ENCODE peak calls at places on chromosomes 2 and 18, in six cellular contexts. A is cardiac fibroblast, P is heart left ventricle, C is psoas muscle, M is progenitor cell of endocrine pancreas, D is neural crest cell. I is an unnamed sample.

GRCh38 chr2:222733470-222733845 is 62.0 kb downstream of the MOGAT1 start:
- DNase-seq in A (no peak), P (no peak), C (no peak), M (no peak), D (no peak), I (no peak)

GRCh38 chr2:163207706-163208370 is 369.3 kb upstream of the KCNH7 start:
- DNase-seq in A (no peak), P (no peak), C (no peak), M (no peak), D (no peak), I (no peak)

GRCh38 chr18:10169064-10169562 is 255.3 kb downstream of the VAPA start:
- DNase-seq in A (peak; percentile 67), P (no peak), C (no peak), M (no peak), D (no peak), I (no peak)

GRCh38 chr2:131753640-131754561 is 226.2 kb downstream of the CCDC74A start:
- DNase-seq in A (no peak), P (no peak), C (no peak), M (no peak), D (no peak), I (no peak)

GRCh38 chr18:67600181-67600631 is 83.7 kb upstream of the DSEL start:
- DNase-seq in A (peak; percentile 48), P (no peak), C (no peak), M (no peak), D (no peak), I (peak; percentile 30)

GRCh38 chr2:229408356-229408755 is 137.3 kb upstream of the PID1 start:
- DNase-seq in A (peak; percentile 95), P (no peak), C (peak; percentile 39), M (no peak), D (no peak), I (peak; percentile 96)

GRCh38 chr2:217622205-217622621 is 380.6 kb downstream of the TNS1 start:
- DNase-seq in A (peak; percentile 4), P (peak; percentile 45), C (no peak), M (no peak), D (no peak), I (peak; percentile 40)

GRCh38 chr18:33817096-33817495 is 239.1 kb downstream of the ASXL3 start:
- DNase-seq in A (no peak), P (no peak), C (no peak), M (no peak), D (no peak), I (no peak)

GRCh38 chr2:175036582-175037018 is 31.4 kb upstream of the CHN1 start:
- DNase-seq in A (peak; percentile 41), P (no peak), C (no peak), M (no peak), D (no peak), I (no peak)

GRCh38 chr2:242015366-242016065 is 146.0 kb downstream of the RTP5 start:
- DNase-seq in A (no peak), P (no peak), C (no peak), M (no peak), D (no peak), I (no peak)

GRCh38 chr2:167832840-167833239 is 414.6 kb downstream of the STK39 start:
- DNase-seq in A (no peak), P (no peak), C (no peak), M (no peak), D (no peak), I (no peak)

GRCh38 chr2:96413067-96413722 is 77.6 kb downstream of the NCAPH start:
- DNase-seq in A (peak; percentile 7), P (no peak), C (peak; percentile 30), M (no peak), D (no peak), I (no peak)

GRCh38 chr2:127586746-127587295 is 51.3 kb downstream of the MYO7B start:
- DNase-seq in A (no peak), P (no peak), C (no peak), M (no peak), D (no peak), I (no peak)

GRCh38 chr2:65807942-65808341 is 375.5 kb upstream of the SPRED2 start:
- DNase-seq in A (no peak), P (no peak), C (no peak), M (no peak), D (no peak), I (no peak)

GRCh38 chr2:163343316-163343715 is 392.5 kb downstream of the FIGN start:
- DNase-seq in A (no peak), P (no peak), C (no peak), M (no peak), D (no peak), I (no peak)

GRCh38 chr18:50934545-50935211 is 33.2 kb upstream of the ELAC1 start:
- DNase-seq in A (no peak), P (no peak), C (no peak), M (no peak), D (no peak), I (no peak)

GRCh38 chr2:105765415-105766299 is 20.9 kb downstream of the NCK2 start:
- DNase-seq in A (no peak), P (no peak), C (no peak), M (no peak), D (no peak), I (no peak)

GRCh38 chr2:140657657-140658056 is 1473.2 kb downstream of the LRP1B start:
- DNase-seq in A (peak; percentile 55), P (no peak), C (no peak), M (no peak), D (no peak), I (no peak)

GRCh38 chr2:208097801-208098200 is 26.5 kb downstream of the CRYGD start:
- DNase-seq in A (peak; percentile 57), P (no peak), C (no peak), M (no peak), D (no peak), I (no peak)

GRCh38 chr2:53877556-53877955 is 17.8 kb upstream of the GPR75 start:
- DNase-seq in A (no peak), P (no peak), C (no peak), M (no peak), D (no peak), I (no peak)

GRCh38 chr18:74395006-74395405 is 62.1 kb downstream of the DIPK1C start:
- DNase-seq in A (no peak), P (no peak), C (no peak), M (no peak), D (no peak), I (no peak)

GRCh38 chr18:74395630-74396251 is 61.4 kb downstream of the DIPK1C start:
- DNase-seq in A (peak; percentile 17), P (no peak), C (no peak), M (no peak), D (no peak), I (no peak)

GRCh38 chr18:74396252-74397204 is 60.6 kb downstream of the DIPK1C start:
- DNase-seq in A (peak; percentile 73), P (no peak), C (no peak), M (no peak), D (no peak), I (no peak)

GRCh38 chr18:74399225-74399887 is 57.8 kb downstream of the DIPK1C start:
- DNase-seq in A (peak; percentile 14), P (peak; percentile 57), C (no peak), M (no peak), D (no peak), I (no peak)

GRCh38 chr18:74397572-74397971 is 59.5 kb downstream of the DIPK1C start:
- DNase-seq in A (no peak), P (no peak), C (no peak), M (no peak), D (no peak), I (no peak)
- TF ChIP-seq CTCF in A (no peak), P (no peak), C (no peak), M (no peak), D (no peak), I (no peak)

DNA sequence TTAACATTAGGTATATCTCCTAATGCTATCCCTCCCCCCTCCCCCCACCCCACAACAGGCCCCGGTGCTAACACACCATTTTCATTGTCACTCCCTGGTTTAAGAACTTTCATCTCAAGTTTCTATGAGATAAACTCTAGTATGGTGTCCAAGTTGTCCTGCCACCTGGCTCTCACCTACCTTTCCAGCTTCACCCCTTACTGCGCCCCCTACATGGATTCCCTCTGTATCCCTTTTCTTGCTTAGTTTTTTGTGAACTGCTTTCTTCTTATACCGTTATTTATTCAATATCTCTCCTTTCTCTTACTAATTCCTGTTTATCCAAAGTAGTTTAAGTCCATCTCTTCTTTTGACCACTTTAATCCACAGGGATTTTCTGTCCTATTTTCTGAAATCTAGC is 15.2 kb downstream of the EML4 start:
- DNase-seq in A (no peak), P (no peak), C (no peak), M (no peak), D (no peak), I (no peak)
- TF ChIP-seq CTCF in A (no peak), P (no peak), C (no peak), M (no peak), D (no peak), I (no peak)

GRCh38 chr2:212777020-212777491 is 238.5 kb upstream of the ERBB4 start:
- DNase-seq in A (peak; percentile 56), P (no peak), C (no peak), M (no peak), D (no peak), I (peak; percentile 5)
- TF ChIP-seq CTCF in A (peak; percentile 53), P (peak; percentile 73), C (peak; percentile 75), M (peak; percentile 76), D (peak; percentile 82), I (peak; percentile 19)

GRCh38 chr2:102187191-102188150 is 648 bp downstream of the IL1RL2 start:
- DNase-seq in A (peak; percentile 61), P (peak; percentile 62), C (peak; percentile 70), M (no peak), D (peak; percentile 16), I (no peak)
- TF ChIP-seq CTCF in A (peak; percentile 53), P (peak; percentile 23), C (peak; percentile 37), M (peak; percentile 11), D (peak; percentile 43), I (no peak)

GRCh38 chr2:64795024-64795592 is 141.4 kb upstream of the SERTAD2 start:
- DNase-seq in A (no peak), P (no peak), C (no peak), M (no peak), D (no peak), I (no peak)
- TF ChIP-seq CTCF in A (no peak), P (no peak), C (no peak), M (no peak), D (no peak), I (no peak)

DNA sequence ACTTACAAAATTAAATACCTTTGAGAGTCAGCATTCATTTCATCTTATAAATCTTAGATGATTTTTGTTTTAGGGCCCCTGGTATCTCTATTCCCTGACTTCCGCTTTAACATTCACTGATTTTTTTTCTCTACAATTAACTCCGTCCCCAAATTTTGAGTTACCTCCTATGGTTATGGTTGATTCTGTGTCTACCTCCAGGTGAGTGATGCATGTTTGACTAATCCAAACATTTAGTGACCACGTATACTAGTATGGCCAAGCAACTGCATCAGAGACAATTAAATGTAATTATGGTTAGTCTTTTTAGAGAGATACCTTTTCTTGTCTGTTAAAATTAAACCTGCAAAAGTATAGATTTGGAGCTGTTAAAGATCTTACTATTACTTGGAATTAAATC is 120.3 kb downstream of the CCDC102B start:
- DNase-seq in A (no peak), P (no peak), C (no peak), M (no peak), D (no peak), I (no peak)
- TF ChIP-seq CTCF in A (no peak), P (no peak), C (no peak), M (no peak), D (no peak), I (no peak)

GRCh38 chr2:85887566-85888019 is 1.2 kb downstream of the ST3GAL5 start:
- DNase-seq in A (no peak), P (peak; percentile 77), C (peak; percentile 50), M (no peak), D (no peak), I (no peak)
- TF ChIP-seq CTCF in A (peak; percentile 37), P (peak; percentile 27), C (peak; percentile 36), M (no peak), D (peak; percentile 31), I (no peak)